ENCODE peak calls at places on chromosomes 12 and 14, in five cellular contexts. B is lower lobe of right lung, N is amniotic epithelial cell, Y is epithelial cell of esophagus, R is dorsolateral prefrontal cortex. D is an unnamed sample.
A peak's percentile ranks its signal among the peaks of the same experiment; 100 is the strongest.

GRCh38 chr12:21852251-21852650 is 77.7 kb upstream of the KCNJ8 start:
- DNase-seq in B (no peak), N (no peak), Y (peak; percentile 51), R (no peak), D (no peak)

GRCh38 chr12:48787791-48788521 is 933 bp downstream of the ADCY6 start:
- DNase-seq in B (no peak), N (no peak), Y (no peak), R (no peak), D (no peak)

GRCh38 chr14:101908795-101909194 is 55.6 kb upstream of the DYNC1H1 start:
- DNase-seq in B (no peak), N (no peak), Y (no peak), R (no peak), D (no peak)

GRCh38 chr14:62187265-62187664 is 425.0 kb downstream of the SNAPC1 start:
- DNase-seq in B (no peak), N (no peak), Y (no peak), R (no peak), D (no peak)

GRCh38 chr14:46482200-46482599 is 169.4 kb downstream of the RPL10L start:
- DNase-seq in B (no peak), N (no peak), Y (no peak), R (no peak), D (no peak)

GRCh38 chr12:106682594-106683234 is 91.8 kb upstream of the RIC8B start:
- DNase-seq in B (no peak), N (peak; percentile 50), Y (peak; percentile 35), R (no peak), D (peak; percentile 30)

GRCh38 chr14:91835197-91835919 is 32.0 kb downstream of the TC2N start:
- DNase-seq in B (no peak), N (no peak), Y (peak; percentile 23), R (no peak), D (peak; percentile 66)

GRCh38 chr12:6038160-6038559 is 86.3 kb downstream of the VWF start:
- DNase-seq in B (no peak), N (peak; percentile 83), Y (peak; percentile 89), R (no peak), D (peak; percentile 82)

GRCh38 chr12:129152291-129153075 is 299.2 kb downstream of the GLT1D1 start:
- DNase-seq in B (no peak), N (no peak), Y (no peak), R (no peak), D (no peak)

GRCh38 chr12:15496738-15497137 is 174.4 kb downstream of the PTPRO start:
- DNase-seq in B (no peak), N (no peak), Y (no peak), R (no peak), D (no peak)

D was measured in Jurkat, Clone E6-1.